ENCODE peak calls at places on chromosome 1, in five cellular contexts. One of them, this sample, is unnamed.

GRCh38 chr1:10795305-10796021 is 983 bp downstream of the CASZ1 start:
- DNase-seq in AG04449: no peak
- DNase-seq in substantia nigra: no peak
- DNase-seq in cardiac fibroblast: no peak
- DNase-seq in pancreas: peak
- DNase-seq in this sample: no peak

GRCh38 chr1:46065405-46065804 is 67.0 kb downstream of the PIK3R3 start:
- DNase-seq in AG04449: no peak
- DNase-seq in substantia nigra: no peak
- DNase-seq in cardiac fibroblast: peak
- DNase-seq in pancreas: no peak
- DNase-seq in this sample: no peak

GRCh38 chr1:224864006-224864405 is 65.5 kb upstream of the DNAH14 start:
- DNase-seq in AG04449: no peak
- DNase-seq in substantia nigra: no peak
- DNase-seq in cardiac fibroblast: peak
- DNase-seq in pancreas: no peak
- DNase-seq in this sample: no peak

GRCh38 chr1:47804127-47804526 is 193.1 kb downstream of the TRABD2B start:
- DNase-seq in AG04449: no peak
- DNase-seq in substantia nigra: no peak
- DNase-seq in cardiac fibroblast: no peak
- DNase-seq in pancreas: no peak
- DNase-seq in this sample: no peak

GRCh38 chr1:10668241-10668761 is 128.1 kb downstream of the CASZ1 start:
- DNase-seq in AG04449: no peak
- DNase-seq in substantia nigra: no peak
- DNase-seq in cardiac fibroblast: no peak
- DNase-seq in pancreas: no peak
- DNase-seq in this sample: no peak

GRCh38 chr1:159898527-159898926 is 1.4 kb downstream of the CFAP45 start:
- DNase-seq in AG04449: no peak
- DNase-seq in substantia nigra: no peak
- DNase-seq in cardiac fibroblast: no peak
- DNase-seq in pancreas: no peak
- DNase-seq in this sample: no peak

GRCh38 chr1:201125019-201125418 is 2.0 kb downstream of the ASCL5 start:
- DNase-seq in AG04449: no peak
- DNase-seq in substantia nigra: no peak
- DNase-seq in cardiac fibroblast: peak
- DNase-seq in pancreas: peak
- DNase-seq in this sample: no peak

GRCh38 chr1:35049116-35049515 is 17.4 kb upstream of the ZMYM6 start:
- DNase-seq in AG04449: no peak
- DNase-seq in substantia nigra: no peak
- DNase-seq in cardiac fibroblast: peak
- DNase-seq in pancreas: no peak
- DNase-seq in this sample: no peak

GRCh38 chr1:114269539-114269938 is 115.9 kb upstream of the SYT6 start:
- DNase-seq in AG04449: no peak
- DNase-seq in substantia nigra: no peak
- DNase-seq in cardiac fibroblast: no peak
- DNase-seq in pancreas: no peak
- DNase-seq in this sample: no peak

This sample was measured in KG1.